ENCODE peak calls at places on chromosomes 12 and 14, in ten cellular contexts. U is uterus, K is H1, W is ovary, M is lower leg skin, N is A549, Y is tibial nerve, E is IMR-90, S is prostate gland, H is testis. B is an unnamed sample.
A peak's percentile ranks its signal among the peaks of the same experiment; 100 is the strongest.

GRCh38 chr14:36661506-36662257 is at the start of gene PAX9:
- DNase-seq in U (no peak), K (peak; percentile 92), W (peak; percentile 64), M (peak; percentile 85), N (peak; percentile 91), Y (peak; percentile 89), E (peak; percentile 41), S (peak; percentile 96), H (peak; percentile 93), B (no peak)

GRCh38 chr12:64618953-64619590 is 8.8 kb downstream of the RASSF3 start:
- DNase-seq in U (no peak), K (no peak), W (no peak), M (no peak), N (no peak), Y (no peak), E (peak; percentile 78), S (no peak), H (no peak), B (no peak)

GRCh38 chr12:42070056-42070455 is 74.6 kb downstream of the GXYLT1 start:
- DNase-seq in U (no peak), K (no peak), W (no peak), M (no peak), N (no peak), Y (no peak), E (no peak), S (no peak), H (no peak), B (no peak)

GRCh38 chr14:56280843-56281242 is 162.6 kb downstream of the PELI2 start:
- DNase-seq in U (no peak), K (no peak), W (no peak), M (no peak), N (no peak), Y (no peak), E (no peak), S (no peak), H (no peak), B (no peak)

GRCh38 chr14:86038401-86038985 is 508.5 kb downstream of the FLRT2 start:
- DNase-seq in U (no peak), K (peak; percentile 33), W (peak; percentile 35), M (no peak), N (peak; percentile 41), Y (no peak), E (peak; percentile 62), S (no peak), H (peak; percentile 63), B (peak; percentile 19)

GRCh38 chr14:76811561-76811960 is 1.1 kb downstream of the ANGEL1 start:
- DNase-seq in U (no peak), K (no peak), W (no peak), M (no peak), N (no peak), Y (no peak), E (peak; percentile 52), S (no peak), H (no peak), B (no peak)

GRCh38 chr12:92719674-92720073 is 16.9 kb downstream of the PLEKHG7 start:
- DNase-seq in U (no peak), K (no peak), W (no peak), M (no peak), N (no peak), Y (no peak), E (peak; percentile 22), S (no peak), H (no peak), B (no peak)

GRCh38 chr14:21852061-21852664 is 178.5 kb upstream of the OR4E1 start:
- DNase-seq in U (no peak), K (peak; percentile 27), W (no peak), M (no peak), N (peak; percentile 38), Y (peak; percentile 35), E (peak; percentile 20), S (peak; percentile 7), H (peak; percentile 82), B (no peak)

GRCh38 chr12:125137776-125138344 is 72.6 kb downstream of the AACS start:
- DNase-seq in U (no peak), K (no peak), W (no peak), M (no peak), N (no peak), Y (no peak), E (no peak), S (no peak), H (no peak), B (no peak)

GRCh38 chr12:73726881-73727280 is 810.8 kb upstream of the ATXN7L3B start:
- DNase-seq in U (no peak), K (no peak), W (no peak), M (no peak), N (no peak), Y (no peak), E (no peak), S (no peak), H (no peak), B (no peak)

GRCh38 chr12:127328867-127329266 is 938.1 kb upstream of the TMEM132C start:
- DNase-seq in U (no peak), K (no peak), W (no peak), M (no peak), N (peak; percentile 11), Y (no peak), E (no peak), S (no peak), H (no peak), B (no peak)

GRCh38 chr12:51921017-51921725 is 13.9 kb downstream of the ACVRL1 start:
- DNase-seq in U (no peak), K (no peak), W (no peak), M (no peak), N (no peak), Y (no peak), E (no peak), S (no peak), H (no peak), B (no peak)

GRCh38 chr12:98208846-98209245 is 306.5 kb upstream of the TMPO start:
- DNase-seq in U (no peak), K (no peak), W (no peak), M (no peak), N (no peak), Y (no peak), E (no peak), S (no peak), H (no peak), B (no peak)

GRCh38 chr14:89607453-89607852 is 190.4 kb upstream of the FOXN3 start:
- DNase-seq in U (no peak), K (no peak), W (no peak), M (no peak), N (no peak), Y (no peak), E (peak; percentile 40), S (no peak), H (no peak), B (no peak)

DNA sequence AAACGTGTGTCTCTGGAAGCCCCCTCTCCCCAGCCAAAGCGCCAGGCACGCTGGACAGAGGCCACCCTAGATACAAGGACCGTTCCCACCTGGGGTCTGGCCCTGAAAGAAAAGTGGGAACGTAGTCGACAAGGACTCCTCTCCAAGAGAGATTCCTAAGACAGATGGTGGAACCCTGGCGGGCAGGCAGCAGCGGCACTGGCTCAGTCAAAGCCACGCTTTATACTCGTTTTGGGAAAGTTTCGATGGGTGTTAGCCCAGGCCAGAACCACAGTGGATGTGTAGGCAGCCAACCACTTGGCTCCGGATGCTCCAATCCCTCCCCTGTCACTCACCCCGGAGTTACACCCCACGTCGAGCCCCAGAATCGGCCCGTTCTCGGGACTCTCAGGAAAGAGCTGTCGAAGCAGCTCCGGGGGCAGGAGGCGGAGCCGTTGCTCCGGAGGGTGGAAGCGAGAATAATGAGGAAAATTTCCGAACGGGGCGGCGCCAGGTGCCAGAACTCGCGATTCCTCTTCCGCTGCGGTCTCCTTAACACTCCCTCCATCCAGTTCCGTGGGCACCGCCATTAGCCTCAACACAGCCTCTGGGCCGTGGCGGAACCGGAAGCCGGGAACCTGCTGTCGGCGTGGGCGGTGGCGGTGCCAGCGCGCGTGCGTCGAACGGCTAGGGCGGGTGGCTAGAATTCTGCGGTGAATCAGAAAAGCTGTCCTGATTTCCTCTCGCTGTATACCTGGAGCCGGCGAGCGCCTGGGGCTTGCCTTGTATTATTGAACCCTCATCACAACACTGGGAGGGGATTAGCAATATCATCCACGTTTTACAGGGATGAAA is at the start of gene BCDIN3D:
- DNase-seq in U (peak; percentile 89), K (no peak), W (peak; percentile 94), M (peak; percentile 91), N (peak; percentile 94), Y (peak; percentile 87), E (peak; percentile 91), S (peak; percentile 90), H (peak; percentile 95), B (peak; percentile 87)
- TF ChIP-seq POLR2A in U (peak; percentile 52), K (no peak), W (peak; percentile 85), M (no peak), N (peak; percentile 91), Y (peak; percentile 34), E (peak; percentile 83), S (peak; percentile 78), H (peak; percentile 12), B (peak; percentile 75)

GRCh38 chr14:61749867-61750266 is 12.4 kb upstream of the SNAPC1 start:
- DNase-seq in U (no peak), K (no peak), W (no peak), M (no peak), N (peak; percentile 65), Y (no peak), E (no peak), S (no peak), H (no peak), B (no peak)
- TF ChIP-seq POLR2A in U (no peak), K (no peak), W (no peak), M (no peak), N (no peak), Y (no peak), E (no peak), S (no peak), H (no peak), B (no peak)

GRCh38 chr14:58297762-58298476 is 436 bp upstream of the ARID4A start:
- DNase-seq in U (peak; percentile 99), K (peak; percentile 99), W (peak; percentile 99), M (peak; percentile 99), N (peak; percentile 100), Y (peak; percentile 96), E (peak; percentile 100), S (peak; percentile 99), H (peak; percentile 99), B (peak; percentile 78)
- TF ChIP-seq POLR2A in U (peak; percentile 56), K (peak; percentile 96), W (peak; percentile 81), M (peak; percentile 85), N (peak; percentile 88), Y (peak; percentile 59), E (peak; percentile 91), S (peak; percentile 53), H (no peak), B (peak; percentile 57)

DNA sequence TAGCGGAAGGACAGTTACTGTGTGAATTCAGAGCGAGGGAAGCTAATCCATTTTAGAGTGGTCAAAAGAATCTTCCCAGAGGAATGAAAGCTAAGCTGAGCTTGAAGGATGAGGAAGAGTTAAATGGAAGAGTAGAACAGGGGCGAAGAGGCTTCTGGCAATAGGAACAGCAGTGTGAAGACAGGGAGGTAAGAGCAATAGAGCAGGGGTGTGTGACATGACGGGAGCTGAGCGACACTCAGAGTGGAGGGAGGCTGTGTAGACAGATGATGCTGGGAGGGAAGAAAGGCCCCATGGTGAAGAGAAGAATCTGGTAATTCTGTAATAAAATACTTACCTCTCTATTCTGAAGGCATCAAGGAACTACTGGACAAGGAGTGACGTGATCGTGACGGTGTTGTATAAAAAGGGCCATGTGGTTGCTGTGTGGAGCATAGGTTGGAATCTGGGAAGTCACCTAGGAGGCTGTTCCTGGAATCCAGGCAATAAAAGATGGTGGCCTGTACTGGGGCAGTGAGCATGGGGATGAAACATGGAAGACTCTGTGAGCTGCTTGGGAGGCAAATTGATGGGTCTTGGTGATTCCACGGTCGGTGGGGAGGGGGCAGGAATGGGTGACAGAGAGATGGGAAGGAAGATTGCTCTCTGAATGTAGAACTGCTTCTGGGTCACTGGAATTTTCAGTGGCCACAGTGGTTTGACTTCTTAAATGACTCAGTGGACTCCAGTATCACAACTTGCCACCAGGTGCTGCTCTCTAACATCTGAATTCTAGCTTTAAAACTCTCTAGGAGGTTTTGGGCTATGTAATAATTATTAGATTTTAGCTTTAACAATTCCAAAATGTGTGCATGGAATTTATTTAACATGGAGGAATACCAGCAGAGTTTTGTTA is 164.1 kb downstream of the ATP23 start:
- DNase-seq in U (no peak), K (no peak), W (no peak), M (no peak), N (peak; percentile 10), Y (no peak), E (peak; percentile 7), S (no peak), H (no peak), B (no peak)
- TF ChIP-seq POLR2A in U (no peak), K (no peak), W (no peak), M (no peak), N (no peak), Y (no peak), E (no peak), S (no peak), H (no peak), B (no peak)